ENCODE peak calls at places on chromosomes 5 and 9, in seven cellular contexts. F, E, Y, G, B, Q and X are unnamed samples.

GRCh38 chr9:133122935-133123611 is 2.0 kb upstream of the RALGDS start:
- DNase-seq in Q (peak), F (no peak), B (no peak), E (no peak), Y (peak), G (no peak), X (no peak)

GRCh38 chr5:43182421-43182820 is 9.6 kb upstream of the NIM1K start:
- DNase-seq in F (no peak), E (no peak), Q (no peak), G (no peak), B (no peak), Y (no peak), X (no peak)

GRCh38 chr5:142551242-142552067 is 134.4 kb downstream of the FGF1 start:
- DNase-seq in F (no peak), Y (no peak), B (no peak), Q (peak), E (no peak), G (no peak), X (peak)

GRCh38 chr9:91423785-91424402 is at the start of gene NFIL3:
- DNase-seq in G (peak), Q (peak), E (peak), Y (peak), F (peak), B (no peak), X (peak)

GRCh38 chr5:40502736-40503135 is 177.0 kb upstream of the PTGER4 start:
- DNase-seq in B (no peak), E (no peak), G (no peak), F (no peak), Y (no peak), Q (no peak), X (no peak)

GRCh38 chr9:107929439-107929838 is 439.9 kb upstream of the KLF4 start:
- DNase-seq in G (peak), Y (peak), B (no peak), E (peak), Q (peak), F (no peak), X (no peak)

GRCh38 chr5:30846171-30846570 is 347.3 kb upstream of the CDH6 start:
- DNase-seq in Q (no peak), E (no peak), G (peak), F (no peak), B (no peak), Y (no peak), X (no peak)

GRCh38 chr9:109797509-109797908 is 17.5 kb downstream of the PALM2AKAP2 start:
- DNase-seq in Q (no peak), B (no peak), E (no peak), G (no peak), Y (no peak), F (no peak), X (no peak)

GRCh38 chr9:99057665-99058625 is 47.0 kb upstream of the TGFBR1 start:
- DNase-seq in Y (no peak), E (no peak), G (no peak), B (no peak), Q (no peak), F (peak), X (no peak)

GRCh38 chr9:120839146-120839545 is 3.6 kb downstream of the PSMD5 start:
- DNase-seq in E (no peak), G (peak), Y (no peak), Q (no peak), B (no peak), F (no peak), X (no peak)

GRCh38 chr5:88452820-88453219 is 184.2 kb upstream of the TMEM161B start:
- DNase-seq in Y (no peak), F (no peak), E (no peak), Q (no peak), B (no peak), G (peak), X (no peak)

GRCh38 chr5:89580976-89581375 is 698.0 kb upstream of the MEF2C start:
- DNase-seq in B (no peak), Q (no peak), E (no peak), F (no peak), Y (no peak), G (no peak), X (no peak)

GRCh38 chr5:141945511-141946024 is 12.4 kb downstream of the PCDH12 start:
- DNase-seq in Y (no peak), F (no peak), G (no peak), B (no peak), E (no peak), Q (peak), X (peak)

GRCh38 chr5:132775439-132776076 is 1.5 kb downstream of the SEPTIN8 start:
- DNase-seq in Q (no peak), G (peak), B (no peak), E (no peak), Y (peak), F (no peak), X (no peak)

GRCh38 chr5:83000448-83000847 is 76.7 kb downstream of the TMEM167A start:
- DNase-seq in E (no peak), G (peak), F (no peak), Q (no peak), B (no peak), Y (no peak), X (no peak)

GRCh38 chr5:9658726-9659125 is 28.6 kb upstream of the TAS2R1 start:
- DNase-seq in E (no peak), G (peak), B (no peak), F (no peak), Y (no peak), Q (no peak), X (no peak)

GRCh38 chr5:127031147-127031862 is 947 bp upstream of the MARCHF3 start:
- DNase-seq in Y (peak), F (no peak), B (no peak), G (no peak), E (no peak), Q (no peak), X (peak)

GRCh38 chr9:96169488-96169887 is 132.5 kb downstream of the HSD17B3 start:
- DNase-seq in E (peak), B (peak), F (no peak), Q (no peak), Y (no peak), G (no peak), X (peak)

GRCh38 chr9:88738708-88739107 is 203.7 kb downstream of the NXNL2 start:
- DNase-seq in B (no peak), G (peak), Y (no peak), Q (no peak), F (no peak), E (no peak), X (no peak)

GRCh38 chr9:77981332-77981731 is 50.3 kb downstream of the GNAQ start:
- DNase-seq in B (no peak), G (peak), F (no peak), E (no peak), Y (no peak), Q (no peak), X (no peak)

GRCh38 chr5:65482727-65483473 is 1.2 kb upstream of the ADAMTS6 start:
- DNase-seq in F (no peak), B (no peak), Y (no peak), Q (peak), E (no peak), G (peak), X (peak)

GRCh38 chr5:157718529-157718928 is 12.7 kb upstream of the THG1L start:
- DNase-seq in B (no peak), F (no peak), G (peak), Q (peak), Y (no peak), E (no peak), X (no peak)

GRCh38 chr9:27351438-27351837 is 54.5 kb upstream of the EQTN start:
- DNase-seq in E (no peak), F (no peak), B (no peak), G (peak), Q (peak), Y (no peak), X (no peak)

GRCh38 chr5:153903321-153903720 is 135.4 kb downstream of the FAM114A2 start:
- DNase-seq in F (no peak), Q (no peak), Y (no peak), B (no peak), G (no peak), E (no peak), X (no peak)

GRCh38 chr5:142280066-142281011 is 44.5 kb downstream of the SPRY4 start:
- DNase-seq in E (no peak), Y (no peak), B (no peak), G (peak), F (no peak), Q (peak), X (peak)

GRCh38 chr5:3780907-3781306 is 185.3 kb downstream of the IRX1 start:
- DNase-seq in G (no peak), E (no peak), Y (no peak), F (no peak), B (no peak), Q (no peak), X (no peak)

GRCh38 chr5:107248065-107248695 is 422.6 kb downstream of the EFNA5 start:
- DNase-seq in B (peak), Q (peak), F (no peak), Y (peak), E (no peak), G (peak), X (peak)

GRCh38 chr5:131550606-131551005 is 84.4 kb downstream of the RAPGEF6 start:
- DNase-seq in Y (no peak), B (no peak), F (no peak), Q (no peak), G (no peak), E (no peak), X (no peak)

GRCh38 chr9:92328225-92328624 is 2.5 kb downstream of the CENPP start:
- DNase-seq in Q (no peak), B (no peak), Y (no peak), G (peak), F (no peak), E (no peak), X (no peak)

GRCh38 chr9:13116292-13116691 is 163.2 kb downstream of the MPDZ start:
- DNase-seq in B (no peak), G (no peak), Q (no peak), E (no peak), Y (no peak), F (no peak), X (no peak)

GRCh38 chr5:39217365-39218281 is 1.7 kb downstream of the FYB1 start:
- DNase-seq in G (peak), Y (peak), E (peak), F (peak), B (peak), Q (peak), X (peak)

GRCh38 chr9:98998441-98999151 is 54.9 kb downstream of the COL15A1 start:
- DNase-seq in E (no peak), Q (peak), Y (peak), B (no peak), F (peak), G (peak), X (peak)

GRCh38 chr5:159725475-159725874 is 190.8 kb upstream of the ADRA1B start:
- DNase-seq in F (no peak), Q (no peak), G (no peak), E (no peak), B (no peak), Y (no peak), X (no peak)

GRCh38 chr9:100227636-100228035 is 125.1 kb downstream of the TEX10 start:
- DNase-seq in Y (no peak), Q (no peak), G (no peak), B (no peak), F (no peak), E (no peak), X (no peak)

GRCh38 chr5:84430863-84431663 is 46.4 kb upstream of the EDIL3 start:
- DNase-seq in G (peak), Q (no peak), Y (no peak), B (no peak), F (no peak), E (no peak), X (no peak)

GRCh38 chr5:83464261-83464660 is 7.3 kb upstream of the VCAN start:
- DNase-seq in Q (no peak), F (no peak), G (no peak), Y (no peak), E (no peak), B (no peak), X (no peak)

GRCh38 chr9:93298498-93299417 is 114.8 kb downstream of the WNK2 start:
- DNase-seq in Y (peak), F (no peak), E (no peak), G (no peak), Q (no peak), B (no peak), X (peak)